ENCODE peak calls at places on chromosome 15, in nine cellular contexts. L is NCI-H2171; K is left ventricle myocardium inferior; I is activated effector memory CD4-positive, alpha-beta T cell treated with anti-CD3 and anti-CD28 coated beads, Interleukin-2, amount 50 U/mL, for 16 hours; J is transverse colon; B is stimulated activated CD4-positive, alpha-beta T cell treated with anti-CD3 and anti-CD28 coated beads, Interleukin-1b, Interleukin-23, amount 100 ng/mL, for 48 hours; H is naive thymus-derived CD4-positive, alpha-beta T cell; N is GM23338; E is M059J. A is an unnamed sample.

GRCh38 chr15:91522609-91523332 is 330.7 kb upstream of the SLCO3A1 start:
- DNase-seq in L (peak), K (no peak), I (no peak), J (no peak), B (no peak), H (peak), N (peak), E (peak), A (no peak)

GRCh38 chr15:62932436-62932835 is 110.1 kb upstream of the TPM1 start:
- DNase-seq in L (no peak), K (no peak), I (no peak), J (no peak), B (no peak), H (no peak), N (no peak), E (peak), A (no peak)

GRCh38 chr15:69902414-69903062 is 195.2 kb downstream of the TLE3 start:
- DNase-seq in L (no peak), K (no peak), I (no peak), J (no peak), B (no peak), H (no peak), N (no peak), E (no peak), A (no peak)

GRCh38 chr15:20376872-20377271 is 164.7 kb downstream of the GOLGA6L6 start:
- DNase-seq in L (no peak), K (no peak), I (no peak), J (no peak), B (no peak), H (no peak), N (no peak), E (no peak), A (no peak)

GRCh38 chr15:79418693-79419279 is 13.3 kb upstream of the MINAR1 start:
- DNase-seq in L (no peak), K (no peak), I (no peak), J (no peak), B (no peak), H (no peak), N (peak), E (no peak), A (no peak)

GRCh38 chr15:61983087-61983486 is 77.2 kb downstream of the VPS13C start:
- DNase-seq in L (no peak), K (no peak), I (no peak), J (no peak), B (no peak), H (no peak), N (no peak), E (no peak), A (no peak)

GRCh38 chr15:44501768-44502366 is 35.1 kb upstream of the EIF3J start:
- DNase-seq in L (no peak), K (no peak), I (no peak), J (no peak), B (no peak), H (peak), N (peak), E (peak), A (no peak)

GRCh38 chr15:66986951-66987350 is 78.5 kb upstream of the SMAD3 start:
- DNase-seq in L (no peak), K (no peak), I (no peak), J (no peak), B (no peak), H (no peak), N (no peak), E (no peak), A (no peak)

GRCh38 chr15:50463423-50464358 is 39.5 kb downstream of the USP8 start:
- DNase-seq in L (peak), K (no peak), I (no peak), J (no peak), B (no peak), H (no peak), N (no peak), E (peak), A (no peak)

GRCh38 chr15:38746211-38746610 is 181.6 kb upstream of the RASGRP1 start:
- DNase-seq in L (no peak), K (no peak), I (no peak), J (no peak), B (no peak), H (no peak), N (no peak), E (peak), A (no peak)

GRCh38 chr15:29208352-29208751 is 61.3 kb downstream of the NSMCE3 start:
- DNase-seq in L (peak), K (no peak), I (no peak), J (no peak), B (no peak), H (no peak), N (no peak), E (peak), A (no peak)

GRCh38 chr15:93865610-93866009 is 365.8 kb upstream of the MCTP2 start:
- DNase-seq in L (peak), K (no peak), I (no peak), J (no peak), B (no peak), H (no peak), N (no peak), E (no peak), A (no peak)

GRCh38 chr15:50256188-50257041 is 9.1 kb downstream of the HDC start:
- DNase-seq in L (peak), K (no peak), I (no peak), J (no peak), B (no peak), H (no peak), N (no peak), E (peak), A (no peak)

GRCh38 chr15:68149059-68149458 is 56.1 kb downstream of the CALML4 start:
- DNase-seq in L (no peak), K (no peak), I (no peak), J (no peak), B (no peak), H (no peak), N (peak), E (peak), A (no peak)

GRCh38 chr15:58773024-58773423 is 1.9 kb downstream of the MINDY2 start:
- DNase-seq in L (no peak), K (no peak), I (no peak), J (no peak), B (no peak), H (no peak), N (no peak), E (no peak), A (no peak)

GRCh38 chr15:92005154-92005553 is 151.6 kb downstream of the SLCO3A1 start:
- DNase-seq in L (no peak), K (no peak), I (no peak), J (no peak), B (no peak), H (no peak), N (no peak), E (no peak), A (no peak)

GRCh38 chr15:94670436-94671034 is 439.2 kb downstream of the MCTP2 start:
- DNase-seq in L (peak), K (no peak), I (no peak), J (no peak), B (no peak), H (peak), N (peak), E (peak), A (no peak)

GRCh38 chr15:71705151-71705550 is 105.2 kb upstream of the NR2E3 start:
- DNase-seq in L (no peak), K (no peak), I (no peak), J (no peak), B (no peak), H (no peak), N (peak), E (peak), A (no peak)

GRCh38 chr15:59170295-59170881 is 36.3 kb upstream of the LDHAL6B start:
- DNase-seq in L (no peak), K (no peak), I (no peak), J (peak), B (no peak), H (no peak), N (peak), E (peak), A (no peak)

A was measured in activated CD4-positive, alpha-beta T cell treated with anti-CD3 and anti-CD28 coated beads for 36 hours.